ENCODE peak calls at places on chromosomes 7 and 10, in five cellular contexts. Z is fibroblast of lung, X is WERI-Rb-1, Q is lower leg skin, H is astrocyte. P is an unnamed sample.

GRCh38 chr10:128063736-128064614 is 62.2 kb downstream of the MKI67 start:
- DNase-seq in H (no peak), Q (no peak), X (no peak), Z (peak), P (no peak)

GRCh38 chr7:52917982-52918578 is 117.4 kb upstream of the POM121L12 start:
- DNase-seq in H (no peak), Q (no peak), X (peak), Z (no peak), P (no peak)

GRCh38 chr10:73095479-73096021 is 1.1 kb downstream of the P4HA1 start:
- DNase-seq in Q (peak), X (peak), Z (peak), H (peak), P (no peak)

GRCh38 chr7:17401806-17402627 is 103.6 kb downstream of the AHR start:
- DNase-seq in Z (no peak), H (no peak), X (no peak), Q (no peak), P (no peak)

GRCh38 chr10:30758341-30758740 is 128.8 kb upstream of the LYZL2 start:
- DNase-seq in H (peak), Z (peak), X (no peak), Q (no peak), P (no peak)

GRCh38 chr7:46739378-46740234 is 818.5 kb upstream of the IGFBP3 start:
- DNase-seq in H (no peak), Q (no peak), Z (no peak), X (no peak), P (no peak)

GRCh38 chr10:13613519-13613918 is 26.8 kb downstream of the PRPF18 start:
- DNase-seq in H (peak), Q (no peak), Z (peak), X (no peak), P (no peak)

GRCh38 chr7:130112078-130112477 is 41.7 kb downstream of the KLHDC10 start:
- DNase-seq in X (no peak), Q (no peak), H (no peak), Z (no peak), P (no peak)

GRCh38 chr10:24854256-24854655 is 98.2 kb downstream of the PRTFDC1 start:
- DNase-seq in H (no peak), Z (no peak), Q (no peak), X (no peak), P (no peak)

GRCh38 chr7:23743226-23743625 is 33.2 kb downstream of the STK31 start:
- DNase-seq in H (no peak), Q (no peak), X (no peak), Z (no peak), P (no peak)

GRCh38 chr10:73060738-73061635 is 35.7 kb downstream of the P4HA1 start:
- DNase-seq in X (no peak), H (no peak), Q (no peak), Z (no peak), P (no peak)

GRCh38 chr10:36038316-36038715 is 396.2 kb upstream of the FZD8 start:
- DNase-seq in Z (no peak), Q (no peak), X (peak), H (no peak), P (no peak)

GRCh38 chr10:79267449-79267848 is 79.8 kb upstream of the PPIF start:
- DNase-seq in H (no peak), Z (no peak), Q (no peak), X (no peak), P (no peak)

GRCh38 chr7:51950811-51951210 is 634.2 kb upstream of the COBL start:
- DNase-seq in H (peak), Z (peak), X (no peak), Q (no peak), P (no peak)

GRCh38 chr10:103231047-103231551 is 14.6 kb upstream of the RPEL1 start:
- DNase-seq in H (peak), Q (no peak), X (no peak), Z (peak), P (peak)

GRCh38 chr10:75245354-75246001 is 9.7 kb upstream of the COMTD1 start:
- DNase-seq in X (no peak), Q (no peak), Z (no peak), H (no peak), P (no peak)

GRCh38 chr10:103238506-103239252 is 7.0 kb upstream of the RPEL1 start:
- DNase-seq in Z (peak), X (peak), Q (no peak), H (peak), P (peak)

GRCh38 chr7:1919539-1920265 is 249.6 kb downstream of the ELFN1 start:
- DNase-seq in Q (peak), H (no peak), Z (no peak), X (no peak), P (no peak)

GRCh38 chr7:16851829-16852228 is 30.0 kb downstream of the AGR3 start:
- DNase-seq in X (no peak), Q (no peak), Z (no peak), H (no peak), P (no peak)

GRCh38 chr7:16431646-16432424 is 10.5 kb upstream of the CRPPA start:
- DNase-seq in Q (peak), Z (no peak), H (no peak), X (peak), P (no peak)

GRCh38 chr7:143258830-143259229 is 4.4 kb upstream of the GSTK1 start:
- DNase-seq in Q (no peak), X (no peak), Z (no peak), H (no peak), P (no peak)
- TF ChIP-seq CTCF in Q (no peak), X (no peak), Z (no peak), H (no peak), P (no peak)

DNA sequence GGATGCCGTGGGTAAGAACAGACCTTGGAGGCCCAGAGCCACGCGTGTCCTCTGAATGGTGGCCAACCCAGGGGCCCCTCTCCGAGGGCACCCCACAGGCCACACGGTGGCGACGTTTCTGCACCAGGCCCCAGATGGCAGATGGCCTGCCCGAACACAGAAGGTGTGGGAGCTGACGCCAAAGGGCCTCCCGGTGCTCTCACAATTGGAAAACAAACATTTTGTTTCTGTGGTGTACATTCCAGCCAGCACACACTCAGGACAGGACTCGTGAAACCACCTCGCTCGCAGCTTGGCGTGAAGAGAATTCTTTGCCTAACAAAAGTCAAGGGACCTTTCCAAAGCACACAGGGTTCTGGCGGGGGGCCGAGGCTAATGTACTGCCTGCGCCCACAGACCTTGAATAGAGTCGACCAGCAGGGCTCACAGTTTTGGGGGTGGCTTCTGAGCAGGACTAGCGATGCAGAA is 112.1 kb downstream of the FAM53B start:
- DNase-seq in H (peak), Q (no peak), X (peak), Z (peak), P (peak)
- TF ChIP-seq CTCF in H (no peak), Q (no peak), X (peak), Z (peak), P (peak)

GRCh38 chr7:139359366-139360209 is at the start of gene LUC7L2:
- DNase-seq in Z (peak), X (peak), H (peak), Q (peak), P (peak)
- TF ChIP-seq CTCF in Z (no peak), X (peak), H (no peak), Q (no peak), P (no peak)

GRCh38 chr10:14736600-14737081 is 38.1 kb downstream of the FAM107B start:
- DNase-seq in H (peak), X (no peak), Q (no peak), Z (peak), P (no peak)
- TF ChIP-seq CTCF in H (no peak), X (no peak), Q (no peak), Z (no peak), P (no peak)

DNA sequence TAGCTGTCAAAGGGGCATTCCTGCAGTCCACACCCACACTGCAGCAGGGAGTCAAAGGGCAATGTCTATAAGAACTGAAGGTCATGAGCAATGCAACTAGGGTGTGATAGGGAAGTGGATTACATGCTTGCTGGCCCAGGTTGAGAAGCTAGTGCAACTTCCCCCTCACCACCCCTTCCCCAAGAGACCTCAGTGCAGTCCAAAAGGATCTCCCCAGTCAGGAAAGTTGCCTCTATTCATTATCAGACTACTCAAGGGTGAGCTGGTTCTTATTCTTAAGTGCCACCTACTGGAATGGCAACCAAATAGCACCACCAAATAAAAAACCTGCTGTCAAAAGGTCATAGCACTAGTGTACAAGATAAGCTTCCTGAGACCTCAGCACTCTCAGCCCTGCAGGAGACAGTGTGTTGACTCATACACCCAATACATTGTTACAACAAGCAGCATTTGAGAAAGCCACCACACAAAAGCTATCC is 28.2 kb downstream of the MTERF1 start:
- DNase-seq in Q (no peak), H (no peak), Z (peak), X (no peak), P (no peak)
- TF ChIP-seq CTCF in Q (no peak), H (peak), Z (no peak), X (peak), P (no peak)

GRCh38 chr10:15083674-15084501 is 4.7 kb downstream of the ACBD7 start:
- DNase-seq in H (no peak), X (no peak), Q (no peak), Z (no peak), P (no peak)

GRCh38 chr10:15084502-15084922 is 4.1 kb downstream of the ACBD7 start:
- DNase-seq in H (peak), Z (peak), Q (no peak), X (no peak), P (peak)

GRCh38 chr10:15091418-15091817 is 2.8 kb upstream of the ACBD7 start:
- DNase-seq in Q (no peak), Z (no peak), H (no peak), X (no peak), P (no peak)

GRCh38 chr10:15092855-15093408 is 4.2 kb upstream of the RPP38 start:
- DNase-seq in X (no peak), H (no peak), Z (no peak), Q (no peak), P (no peak)

DNA sequence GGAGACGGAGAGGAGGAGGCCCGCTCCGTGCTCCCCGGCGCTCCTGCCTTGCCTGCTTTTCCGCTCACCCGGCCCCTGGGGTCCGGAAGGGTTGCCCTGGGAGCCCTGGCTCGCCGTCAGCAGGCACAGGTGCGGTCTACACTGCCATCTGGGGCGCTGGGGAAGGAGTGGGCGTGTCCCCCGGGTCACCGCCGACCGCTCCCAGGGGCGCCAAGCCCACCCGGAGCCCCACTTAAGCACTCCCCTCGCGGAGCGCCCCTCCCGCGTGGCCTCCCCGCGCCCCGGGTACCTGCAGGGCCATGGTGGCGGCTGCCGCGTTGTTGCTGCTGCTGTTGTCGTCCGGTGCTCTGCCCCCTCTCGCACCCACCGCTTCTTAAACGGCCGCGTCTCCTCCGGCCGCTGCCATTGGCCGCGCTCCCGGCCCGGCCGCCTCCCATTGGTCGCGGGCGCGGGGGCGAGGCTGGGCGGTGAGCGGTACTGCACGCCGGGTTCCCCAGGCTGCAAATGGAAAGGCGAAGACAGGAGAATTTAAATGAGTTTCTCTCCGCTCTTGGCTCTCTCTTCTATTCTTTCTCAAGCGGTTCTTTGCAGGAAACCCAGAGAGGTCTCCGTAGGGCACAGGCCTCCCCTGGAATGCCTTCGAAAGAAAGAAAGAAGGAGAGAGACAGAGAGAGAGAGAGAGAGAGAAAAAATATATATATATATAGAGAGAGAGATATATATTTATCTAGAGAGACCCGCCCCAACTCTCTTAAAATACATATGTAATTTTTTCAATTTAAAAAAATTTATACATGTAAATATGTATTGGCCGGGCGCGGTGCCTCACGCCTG is at the start of gene ACBD7:
- DNase-seq in Z (peak), Q (peak), X (peak), H (peak), P (peak)
- TF ChIP-seq CTCF in Z (no peak), Q (no peak), X (no peak), H (no peak), P (peak)

GRCh38 chr10:19541299-19541698 is 274.9 kb upstream of the PLXDC2 start:
- DNase-seq in Q (no peak), X (no peak), Z (no peak), H (no peak), P (no peak)

GRCh38 chr10:19549503-19549902 is 266.7 kb upstream of the PLXDC2 start:
- DNase-seq in H (no peak), X (no peak), Q (no peak), Z (no peak), P (no peak)

GRCh38 chr10:19546224-19546623 is 270.0 kb upstream of the PLXDC2 start:
- DNase-seq in Q (no peak), H (no peak), Z (no peak), X (no peak), P (no peak)
- TF ChIP-seq CTCF in Q (no peak), H (no peak), Z (no peak), X (no peak), P (no peak)

GRCh38 chr7:30682131-30683083 is at the start of gene CRHR2:
- DNase-seq in H (no peak), Z (no peak), Q (no peak), X (peak), P (no peak)
- TF ChIP-seq CTCF in H (no peak), Z (no peak), Q (no peak), X (peak), P (peak)

GRCh38 chr10:56449770-56450169 is 88.7 kb upstream of the ZWINT start:
- DNase-seq in Q (no peak), H (no peak), Z (no peak), X (no peak), P (no peak)
- TF ChIP-seq CTCF in Q (no peak), H (no peak), Z (no peak), X (peak), P (no peak)